ENCODE peak calls at places on chromosomes 12 and 14, in six cellular contexts. Y is hepatocyte, T is substantia nigra, A is aorta, B is cardiac muscle cell, O is IMR-90. C is an unnamed sample.

GRCh38 chr12:62123721-62124203 is 136.4 kb upstream of the USP15 start:
- DNase-seq in T (no peak), Y (peak; percentile 76), B (peak; percentile 70), A (no peak), O (peak; percentile 56), C (no peak)

GRCh38 chr12:76374395-76375020 is 26.3 kb upstream of the BBS10 start:
- DNase-seq in B (no peak), T (no peak), Y (no peak), O (peak; percentile 79), A (no peak), C (no peak)

GRCh38 chr14:69059658-69060648 is 80.9 kb upstream of the ACTN1 start:
- DNase-seq in T (no peak), A (no peak), O (peak; percentile 99), Y (peak; percentile 72), B (peak; percentile 94), C (no peak)

GRCh38 chr14:58667900-58668299 is 30.1 kb downstream of the DACT1 start:
- DNase-seq in B (no peak), A (no peak), T (no peak), O (no peak), Y (no peak), C (no peak)

GRCh38 chr12:128644664-128645296 is 179.0 kb downstream of the SLC15A4 start:
- DNase-seq in B (no peak), T (no peak), A (no peak), O (no peak), Y (peak; percentile 85), C (peak; percentile 2)

GRCh38 chr14:95068091-95068490 is 89.2 kb downstream of the DICER1 start:
- DNase-seq in Y (no peak), O (no peak), B (no peak), A (no peak), T (no peak), C (no peak)

GRCh38 chr14:102835959-102836358 is 58.7 kb downstream of the TRAF3 start:
- DNase-seq in Y (no peak), A (no peak), O (no peak), B (no peak), T (no peak), C (no peak)

GRCh38 chr12:7693793-7694192 is 1.8 kb downstream of the GDF3 start:
- DNase-seq in O (no peak), Y (no peak), B (no peak), A (no peak), T (no peak), C (no peak)

GRCh38 chr12:55816876-55817351 is 610 bp downstream of the SARNP start:
- DNase-seq in A (no peak), Y (peak; percentile 49), B (no peak), T (no peak), O (peak; percentile 26), C (no peak)

GRCh38 chr14:21192875-21193535 is 37.1 kb upstream of the OR5AU1 start:
- DNase-seq in O (peak; percentile 40), A (no peak), Y (no peak), T (no peak), B (no peak), C (no peak)

GRCh38 chr12:38417101-38417500 is 100.5 kb downstream of the ALG10B start:
- DNase-seq in Y (no peak), O (no peak), A (no peak), T (no peak), B (no peak), C (no peak)

GRCh38 chr14:89639687-89640086 is 222.7 kb upstream of the FOXN3 start:
- DNase-seq in Y (no peak), B (no peak), T (no peak), O (no peak), A (no peak), C (no peak)

GRCh38 chr12:113422030-113422900 is at the start of gene SDSL:
- DNase-seq in Y (peak; percentile 88), O (peak; percentile 80), A (peak; percentile 82), B (peak; percentile 88), T (peak; percentile 66), C (peak; percentile 27)

GRCh38 chr12:54592316-54592715 is 3.9 kb upstream of the PPP1R1A start:
- DNase-seq in A (no peak), Y (no peak), T (no peak), B (peak; percentile 30), O (peak; percentile 1), C (no peak)

GRCh38 chr12:116539905-116540482 is 19.2 kb upstream of the MAP1LC3B2 start:
- DNase-seq in Y (peak; percentile 62), B (peak; percentile 70), O (peak; percentile 72), A (no peak), T (peak; percentile 55), C (no peak)

GRCh38 chr12:62299617-62300016 is 39.4 kb downstream of the USP15 start:
- DNase-seq in O (no peak), T (no peak), Y (no peak), A (no peak), B (no peak), C (no peak)

GRCh38 chr14:52348796-52349195 is 34.7 kb downstream of the PTGER2 start:
- DNase-seq in A (no peak), O (peak; percentile 87), Y (no peak), B (peak; percentile 71), T (no peak), C (no peak)

GRCh38 chr12:90979936-90980335 is 24.8 kb downstream of the EPYC start:
- DNase-seq in A (no peak), T (no peak), O (peak; percentile 49), Y (no peak), B (peak; percentile 70), C (no peak)

DNA sequence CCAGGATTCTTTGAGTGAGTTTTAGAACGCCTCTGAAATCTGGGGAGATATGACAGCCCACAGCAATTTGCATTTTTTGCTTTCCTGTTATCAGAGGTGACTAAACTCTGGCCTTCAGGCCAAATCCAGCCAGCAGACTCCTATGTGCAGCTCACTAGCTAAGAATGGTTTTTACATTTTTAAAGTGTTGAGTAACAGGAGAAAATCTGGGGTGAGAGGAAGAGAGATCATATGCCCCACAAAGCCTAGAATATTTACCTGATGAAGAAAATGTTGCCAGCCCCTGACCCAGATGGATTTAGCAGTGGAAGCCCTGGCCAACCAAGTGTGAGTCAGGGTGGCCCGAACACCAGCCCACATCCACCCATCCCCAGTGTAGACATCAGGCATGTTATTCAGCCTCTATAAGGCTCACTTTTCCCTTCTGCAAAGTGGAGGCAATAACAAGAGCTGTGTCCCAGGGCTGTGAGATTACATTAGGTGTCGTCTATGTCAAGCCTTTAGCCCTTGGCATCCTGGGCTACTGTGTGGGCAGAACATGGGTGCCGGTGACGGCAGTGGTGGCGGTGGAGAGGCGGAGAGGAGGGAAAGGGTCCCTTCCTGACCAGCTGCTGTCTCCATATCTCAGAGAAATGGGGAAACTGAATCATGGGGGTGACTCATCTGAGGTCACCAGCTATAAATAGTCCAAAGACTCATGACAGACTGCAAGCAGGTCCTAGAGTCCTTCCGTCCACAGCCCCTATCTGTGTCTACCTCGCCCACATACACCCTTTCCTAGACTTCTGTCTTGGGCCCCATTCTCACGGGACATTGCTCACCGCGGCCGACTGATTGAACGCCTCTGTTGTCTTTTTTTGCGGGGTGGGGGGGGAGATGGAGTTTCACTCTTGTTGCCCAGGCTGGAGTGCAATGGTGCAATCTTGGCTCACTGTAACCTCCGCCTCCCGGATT is 32.6 kb upstream of the CD9 start:
- DNase-seq in A (peak; percentile 91), O (peak; percentile 99), T (no peak), B (peak; percentile 96), Y (peak; percentile 83), C (no peak)
- H3K27ac ChIP-seq in A (peak overlapping the region; percentile 96), O (peak overlapping the region; percentile 88), T (peak overlapping the region; percentile 13), B (no peak overlapping the region), Y (peak overlapping the region; percentile 97), C (peak overlapping the region; percentile 76)

GRCh38 chr14:31207746-31208545 is at the start of gene HECTD1:
- DNase-seq in T (peak; percentile 84), B (peak; percentile 93), A (peak; percentile 97), O (peak; percentile 84), Y (peak; percentile 96), C (peak; percentile 65)

GRCh38 chr14:31204593-31205534 is 2.7 kb downstream of the HECTD1 start:
- DNase-seq in B (no peak), Y (no peak), T (no peak), O (no peak), A (no peak), C (no peak)

GRCh38 chr14:31206536-31207286 is 882 bp downstream of the HECTD1 start:
- DNase-seq in O (no peak), B (peak; percentile 39), A (peak; percentile 81), T (peak; percentile 66), Y (peak; percentile 40), C (peak; percentile 59)

GRCh38 chr14:31207287-31207745 is 277 bp downstream of the HECTD1 start:
- DNase-seq in T (no peak), Y (no peak), O (no peak), A (no peak), B (no peak), C (no peak)

GRCh38 chr14:31205681-31206535 is 1.7 kb downstream of the HECTD1 start:
- DNase-seq in Y (peak; percentile 30), B (peak; percentile 68), O (peak; percentile 88), T (no peak), A (no peak), C (no peak)
- H3K27ac ChIP-seq in Y (peak overlapping the region; percentile 99), B (peak overlapping the region; percentile 99), O (no peak overlapping the region), T (no peak overlapping the region), A (peak overlapping the region; percentile 39), C (no peak overlapping the region)

GRCh38 chr12:52495385-52495784 is 2.3 kb upstream of the KRT6A start:
- DNase-seq in A (no peak), B (peak; percentile 52), T (no peak), Y (peak; percentile 59), O (no peak), C (peak; percentile 58)
- H3K27ac ChIP-seq in A (no peak overlapping the region), B (no peak overlapping the region), T (no peak overlapping the region), Y (no peak overlapping the region), O (no peak overlapping the region), C (no peak overlapping the region)

DNA sequence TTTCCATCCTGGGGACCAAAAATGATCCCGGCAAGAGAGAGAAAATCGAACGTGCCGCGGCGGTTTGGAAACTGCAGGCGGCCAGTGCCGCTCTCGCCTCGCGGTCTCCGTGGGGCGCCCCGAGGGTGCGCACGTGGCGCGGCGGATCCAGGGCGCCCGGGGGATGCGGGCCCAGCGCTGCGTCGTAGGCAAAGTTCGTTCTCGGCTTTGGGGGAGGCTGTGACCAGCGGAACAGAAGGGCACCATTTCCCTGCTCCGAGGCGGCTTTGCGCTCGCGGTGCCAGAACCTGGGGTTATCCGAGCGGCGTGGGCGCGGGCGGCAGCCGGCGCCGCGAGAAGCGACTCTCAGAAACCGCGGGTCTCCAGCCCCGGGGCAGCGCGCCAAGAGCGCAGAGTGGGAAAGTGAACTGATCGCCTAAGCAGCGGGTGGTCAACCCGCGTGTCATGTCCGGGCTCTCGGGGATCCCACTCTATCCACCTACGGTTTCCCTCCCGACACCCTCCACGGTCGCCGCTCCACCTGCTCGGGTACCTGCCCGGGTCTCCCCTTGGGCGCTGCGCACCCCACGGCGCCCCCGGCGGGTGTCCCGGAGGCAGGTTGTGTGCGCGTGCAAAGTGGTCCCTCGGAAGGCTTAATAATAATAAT is 1.1 kb downstream of the ESRRB start:
- DNase-seq in B (no peak), O (no peak), A (no peak), Y (no peak), T (no peak), C (no peak)
- H3K27ac ChIP-seq in B (no peak overlapping the region), O (no peak overlapping the region), A (no peak overlapping the region), Y (no peak overlapping the region), T (no peak overlapping the region), C (no peak overlapping the region)

DNA sequence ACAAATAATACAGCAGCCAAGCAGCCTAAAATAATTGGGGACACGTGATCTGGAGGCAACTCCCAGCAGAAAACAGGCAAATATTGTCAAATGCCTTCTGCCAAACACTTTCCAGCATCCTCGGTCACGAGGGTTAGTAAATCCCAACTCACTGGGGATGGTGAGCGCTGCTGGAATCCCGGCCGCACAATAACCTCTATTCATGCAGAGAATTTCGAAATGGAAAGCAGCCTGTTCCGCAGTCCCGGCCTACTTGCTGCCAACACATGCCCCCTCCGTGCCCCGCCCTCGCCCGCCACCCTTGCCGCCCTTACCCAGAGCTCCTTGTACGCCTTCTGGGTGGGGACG is 62.2 kb downstream of the RFX4 start:
- DNase-seq in O (no peak), T (peak; percentile 82), B (peak; percentile 60), A (no peak), Y (no peak), C (peak; percentile 74)
- H3K27ac ChIP-seq in O (no peak overlapping the region), T (peak overlapping the region; percentile 87), B (no peak overlapping the region), A (no peak overlapping the region), Y (no peak overlapping the region), C (peak overlapping the region; percentile 94)

C was measured in caudate nucleus.